ENCODE peak calls at places on chromosome 10, in nine cellular contexts. F is A549, C is GM18507, K is EL, G is cerebellum, Y is AG04450, N is RCC 7860, V is mesenteric fat pad, D is iris pigment epithelial cell. A is an unnamed sample.

GRCh38 chr10:93505075-93505474 is 8.7 kb downstream of the CEP55 start:
- DNase-seq in D (no peak), K (no peak), G (no peak), N (no peak), F (no peak), V (no peak), C (no peak), Y (no peak), A (no peak)

GRCh38 chr10:85604884-85605283 is 761.7 kb downstream of the GRID1 start:
- DNase-seq in C (no peak), F (no peak), D (no peak), V (no peak), N (no peak), G (no peak), Y (no peak), K (no peak), A (no peak)

GRCh38 chr10:18043148-18043547 is 91.4 kb downstream of the SLC39A12 start:
- DNase-seq in F (no peak), C (no peak), N (no peak), V (no peak), G (no peak), K (peak), D (peak), Y (peak), A (no peak)

GRCh38 chr10:62993121-62993520 is 140.0 kb upstream of the NRBF2 start:
- DNase-seq in F (no peak), G (no peak), C (no peak), Y (no peak), K (no peak), V (no peak), D (no peak), N (peak), A (no peak)

GRCh38 chr10:124364674-124365073 is 54.0 kb downstream of the OAT start:
- DNase-seq in V (no peak), F (no peak), Y (no peak), N (no peak), C (no peak), K (no peak), G (no peak), D (no peak), A (no peak)

GRCh38 chr10:131068760-131069159 is 242.8 kb downstream of the TCERG1L start:
- DNase-seq in G (no peak), V (no peak), K (no peak), C (no peak), F (no peak), Y (no peak), N (no peak), D (no peak), A (no peak)

GRCh38 chr10:35470535-35470934 is 134.2 kb downstream of the CCNY start:
- DNase-seq in N (no peak), G (no peak), F (no peak), C (no peak), D (no peak), V (no peak), Y (no peak), K (no peak), A (no peak)

GRCh38 chr10:19929466-19930140 is 113.4 kb downstream of the PLXDC2 start:
- DNase-seq in Y (peak), K (no peak), V (no peak), F (no peak), C (no peak), G (no peak), D (peak), N (no peak), A (peak)

GRCh38 chr10:51766423-51767145 is 67.2 kb upstream of the CSTF2T start:
- DNase-seq in K (no peak), Y (no peak), N (no peak), G (no peak), F (no peak), V (no peak), D (no peak), C (no peak), A (no peak)

GRCh38 chr10:10222288-10222945 is 795.3 kb upstream of the CELF2 start:
- DNase-seq in F (no peak), D (peak), Y (no peak), V (no peak), G (no peak), K (peak), N (no peak), C (no peak), A (no peak)

GRCh38 chr10:74502963-74503608 is 323.3 kb upstream of the KAT6B start:
- DNase-seq in C (no peak), N (peak), K (peak), Y (peak), G (no peak), F (no peak), V (no peak), D (peak), A (peak)

GRCh38 chr10:24299587-24300258 is 90.8 kb downstream of the KIAA1217 start:
- DNase-seq in G (no peak), C (no peak), K (peak), Y (peak), V (no peak), D (peak), F (no peak), N (peak), A (no peak)

GRCh38 chr10:33134011-33134751 is 176.2 kb upstream of the ITGB1 start:
- DNase-seq in D (peak), Y (no peak), N (peak), K (peak), C (no peak), V (no peak), G (no peak), F (peak), A (no peak)

GRCh38 chr10:107653832-107654287 is 489.4 kb upstream of the SORCS1 start:
- DNase-seq in G (no peak), N (no peak), V (no peak), K (peak), C (no peak), D (peak), F (no peak), Y (no peak), A (no peak)

GRCh38 chr10:7082967-7083366 is 327.9 kb downstream of the SFMBT2 start:
- DNase-seq in Y (no peak), D (no peak), G (no peak), K (no peak), N (no peak), V (no peak), C (no peak), F (no peak), A (no peak)

GRCh38 chr10:7340179-7340874 is 70.5 kb downstream of the SFMBT2 start:
- DNase-seq in K (no peak), Y (no peak), N (no peak), F (peak), C (no peak), D (no peak), V (no peak), G (peak), A (no peak)

GRCh38 chr10:15169555-15170407 is 1.3 kb upstream of the NMT2 start:
- DNase-seq in N (no peak), D (peak), Y (no peak), C (no peak), F (no peak), K (no peak), V (no peak), G (no peak), A (no peak)

GRCh38 chr10:13516176-13516575 is 12.6 kb downstream of the BEND7 start:
- DNase-seq in Y (no peak), D (no peak), N (no peak), G (no peak), C (no peak), K (no peak), F (no peak), V (no peak), A (no peak)

GRCh38 chr10:51273572-51273971 is 199.3 kb downstream of the PRKG1 start:
- DNase-seq in C (no peak), N (no peak), D (no peak), Y (no peak), V (no peak), F (no peak), G (no peak), K (no peak), A (no peak)

GRCh38 chr10:57222603-57223002 is 861.5 kb upstream of the ZWINT start:
- DNase-seq in D (no peak), K (no peak), N (no peak), G (no peak), C (no peak), F (no peak), Y (no peak), V (no peak), A (no peak)

GRCh38 chr10:60114765-60115586 is 208.6 kb upstream of the CCDC6 start:
- DNase-seq in F (peak), C (no peak), G (peak), D (peak), V (no peak), N (no peak), Y (peak), K (peak), A (no peak)

GRCh38 chr10:16440396-16441105 is 3.7 kb downstream of the PTER start:
- DNase-seq in K (peak), N (peak), C (no peak), Y (no peak), V (no peak), G (no peak), D (peak), F (no peak), A (no peak)

GRCh38 chr10:130623680-130624271 is 487.6 kb downstream of the GLRX3 start:
- DNase-seq in D (no peak), Y (no peak), G (no peak), N (no peak), F (no peak), K (no peak), C (no peak), V (no peak), A (no peak)

GRCh38 chr10:22320591-22321155 is at the start of gene BMI1:
- DNase-seq in F (peak), D (peak), C (no peak), N (peak), K (peak), G (peak), V (peak), Y (peak), A (peak)

A was measured in NCI-H446 treated with DMSO at 0.1 percent for 48 hours.